ENCODE peak calls at places on chromosomes 7 and 10, in eight cellular contexts. One of them, this sample, is unnamed.

GRCh38 chr7:139853576-139854511 is 24.8 kb downstream of the TBXAS1 start:
- DNase-seq in heart right ventricle: no peak
- DNase-seq in left ventricle myocardium inferior: no peak
- DNase-seq in dorsolateral prefrontal cortex: no peak
- DNase-seq in Peyer's patch: no peak
- DNase-seq in HepG2: no peak
- DNase-seq in IMR-90: peak
- DNase-seq in naive thymus-derived CD4-positive, alpha-beta T cell: no peak
- DNase-seq in this sample: no peak

GRCh38 chr7:119578116-119578515 is 694.9 kb upstream of the KCND2 start:
- DNase-seq in heart right ventricle: no peak
- DNase-seq in left ventricle myocardium inferior: no peak
- DNase-seq in dorsolateral prefrontal cortex: no peak
- DNase-seq in Peyer's patch: no peak
- DNase-seq in HepG2: no peak
- DNase-seq in IMR-90: no peak
- DNase-seq in naive thymus-derived CD4-positive, alpha-beta T cell: no peak
- DNase-seq in this sample: no peak

GRCh38 chr10:16242446-16242845 is 194.4 kb upstream of the PTER start:
- DNase-seq in heart right ventricle: no peak
- DNase-seq in left ventricle myocardium inferior: no peak
- DNase-seq in dorsolateral prefrontal cortex: no peak
- DNase-seq in Peyer's patch: no peak
- DNase-seq in HepG2: no peak
- DNase-seq in IMR-90: no peak
- DNase-seq in naive thymus-derived CD4-positive, alpha-beta T cell: no peak
- DNase-seq in this sample: no peak

GRCh38 chr7:12137283-12137682 is 73.8 kb upstream of the TMEM106B start:
- DNase-seq in heart right ventricle: no peak
- DNase-seq in left ventricle myocardium inferior: no peak
- DNase-seq in dorsolateral prefrontal cortex: no peak
- DNase-seq in Peyer's patch: no peak
- DNase-seq in HepG2: no peak
- DNase-seq in IMR-90: no peak
- DNase-seq in naive thymus-derived CD4-positive, alpha-beta T cell: no peak
- DNase-seq in this sample: no peak

GRCh38 chr7:30134523-30135270 is at the start of gene MTURN:
- DNase-seq in heart right ventricle: peak
- DNase-seq in left ventricle myocardium inferior: peak
- DNase-seq in dorsolateral prefrontal cortex: peak
- DNase-seq in Peyer's patch: peak
- DNase-seq in HepG2: peak
- DNase-seq in IMR-90: peak
- DNase-seq in naive thymus-derived CD4-positive, alpha-beta T cell: peak
- DNase-seq in this sample: peak

GRCh38 chr10:131700032-131700431 is 200.8 kb upstream of the PPP2R2D start:
- DNase-seq in heart right ventricle: no peak
- DNase-seq in left ventricle myocardium inferior: no peak
- DNase-seq in dorsolateral prefrontal cortex: no peak
- DNase-seq in Peyer's patch: no peak
- DNase-seq in HepG2: no peak
- DNase-seq in IMR-90: no peak
- DNase-seq in naive thymus-derived CD4-positive, alpha-beta T cell: no peak
- DNase-seq in this sample: no peak

GRCh38 chr7:154916381-154917213 is 86.3 kb downstream of the PAXIP1 start:
- DNase-seq in heart right ventricle: no peak
- DNase-seq in left ventricle myocardium inferior: no peak
- DNase-seq in dorsolateral prefrontal cortex: no peak
- DNase-seq in Peyer's patch: no peak
- DNase-seq in HepG2: no peak
- DNase-seq in IMR-90: no peak
- DNase-seq in naive thymus-derived CD4-positive, alpha-beta T cell: no peak
- DNase-seq in this sample: no peak

GRCh38 chr7:113891828-113892227 is 27.0 kb downstream of the PPP1R3A start:
- DNase-seq in heart right ventricle: no peak
- DNase-seq in left ventricle myocardium inferior: no peak
- DNase-seq in dorsolateral prefrontal cortex: no peak
- DNase-seq in Peyer's patch: no peak
- DNase-seq in HepG2: no peak
- DNase-seq in IMR-90: peak
- DNase-seq in naive thymus-derived CD4-positive, alpha-beta T cell: no peak
- DNase-seq in this sample: no peak

GRCh38 chr7:138072726-138073125 is 3.5 kb upstream of the AKR1D1 start:
- DNase-seq in heart right ventricle: no peak
- DNase-seq in left ventricle myocardium inferior: no peak
- DNase-seq in dorsolateral prefrontal cortex: no peak
- DNase-seq in Peyer's patch: no peak
- DNase-seq in HepG2: no peak
- DNase-seq in IMR-90: no peak
- DNase-seq in naive thymus-derived CD4-positive, alpha-beta T cell: no peak
- DNase-seq in this sample: no peak

GRCh38 chr7:22890773-22891172 is 68.1 kb upstream of the TOMM7 start:
- DNase-seq in heart right ventricle: no peak
- DNase-seq in left ventricle myocardium inferior: no peak
- DNase-seq in dorsolateral prefrontal cortex: no peak
- DNase-seq in Peyer's patch: no peak
- DNase-seq in HepG2: no peak
- DNase-seq in IMR-90: no peak
- DNase-seq in naive thymus-derived CD4-positive, alpha-beta T cell: no peak
- DNase-seq in this sample: no peak

GRCh38 chr7:38232475-38233366 is 40.7 kb downstream of the TARP start:
- DNase-seq in heart right ventricle: no peak
- DNase-seq in left ventricle myocardium inferior: no peak
- DNase-seq in dorsolateral prefrontal cortex: no peak
- DNase-seq in Peyer's patch: peak
- DNase-seq in HepG2: no peak
- DNase-seq in IMR-90: peak
- DNase-seq in naive thymus-derived CD4-positive, alpha-beta T cell: peak
- DNase-seq in this sample: peak

GRCh38 chr10:98446121-98446655 is 547 bp downstream of the HPS1 start:
- DNase-seq in heart right ventricle: peak
- DNase-seq in left ventricle myocardium inferior: no peak
- DNase-seq in dorsolateral prefrontal cortex: no peak
- DNase-seq in Peyer's patch: no peak
- DNase-seq in HepG2: no peak
- DNase-seq in IMR-90: peak
- DNase-seq in naive thymus-derived CD4-positive, alpha-beta T cell: no peak
- DNase-seq in this sample: no peak

GRCh38 chr7:104089622-104090021 is 100.2 kb upstream of the RELN start:
- DNase-seq in heart right ventricle: no peak
- DNase-seq in left ventricle myocardium inferior: no peak
- DNase-seq in dorsolateral prefrontal cortex: no peak
- DNase-seq in Peyer's patch: no peak
- DNase-seq in HepG2: no peak
- DNase-seq in IMR-90: no peak
- DNase-seq in naive thymus-derived CD4-positive, alpha-beta T cell: no peak
- DNase-seq in this sample: no peak

GRCh38 chr7:50396856-50397255 is 53.3 kb downstream of the FIGNL1 start:
- DNase-seq in heart right ventricle: no peak
- DNase-seq in left ventricle myocardium inferior: no peak
- DNase-seq in dorsolateral prefrontal cortex: no peak
- DNase-seq in Peyer's patch: no peak
- DNase-seq in HepG2: no peak
- DNase-seq in IMR-90: no peak
- DNase-seq in naive thymus-derived CD4-positive, alpha-beta T cell: no peak
- DNase-seq in this sample: peak

GRCh38 chr10:128124813-128125403 is 1.3 kb downstream of the MKI67 start:
- DNase-seq in heart right ventricle: no peak
- DNase-seq in left ventricle myocardium inferior: no peak
- DNase-seq in dorsolateral prefrontal cortex: no peak
- DNase-seq in Peyer's patch: no peak
- DNase-seq in HepG2: no peak
- DNase-seq in IMR-90: no peak
- DNase-seq in naive thymus-derived CD4-positive, alpha-beta T cell: no peak
- DNase-seq in this sample: no peak
- H3K4me3 ChIP-seq in heart right ventricle: peak
- H3K4me3 ChIP-seq in left ventricle myocardium inferior: peak
- H3K4me3 ChIP-seq in dorsolateral prefrontal cortex: no peak
- H3K4me3 ChIP-seq in Peyer's patch: peak
- H3K4me3 ChIP-seq in HepG2: peak
- H3K4me3 ChIP-seq in IMR-90: peak
- H3K4me3 ChIP-seq in naive thymus-derived CD4-positive, alpha-beta T cell: peak
- H3K4me3 ChIP-seq in this sample: peak

GRCh38 chr7:78018541-78019456 is 220.2 kb downstream of the PHTF2 start:
- DNase-seq in heart right ventricle: peak
- DNase-seq in left ventricle myocardium inferior: peak
- DNase-seq in dorsolateral prefrontal cortex: no peak
- DNase-seq in Peyer's patch: peak
- DNase-seq in HepG2: no peak
- DNase-seq in IMR-90: peak
- DNase-seq in naive thymus-derived CD4-positive, alpha-beta T cell: no peak
- DNase-seq in this sample: peak
- H3K27ac ChIP-seq in heart right ventricle: peak
- H3K27ac ChIP-seq in left ventricle myocardium inferior: peak
- H3K27ac ChIP-seq in dorsolateral prefrontal cortex: peak
- H3K27ac ChIP-seq in Peyer's patch: peak
- H3K27ac ChIP-seq in HepG2: no peak
- H3K27ac ChIP-seq in IMR-90: peak
- H3K27ac ChIP-seq in naive thymus-derived CD4-positive, alpha-beta T cell: no peak
- H3K27ac ChIP-seq in this sample: no peak

DNA sequence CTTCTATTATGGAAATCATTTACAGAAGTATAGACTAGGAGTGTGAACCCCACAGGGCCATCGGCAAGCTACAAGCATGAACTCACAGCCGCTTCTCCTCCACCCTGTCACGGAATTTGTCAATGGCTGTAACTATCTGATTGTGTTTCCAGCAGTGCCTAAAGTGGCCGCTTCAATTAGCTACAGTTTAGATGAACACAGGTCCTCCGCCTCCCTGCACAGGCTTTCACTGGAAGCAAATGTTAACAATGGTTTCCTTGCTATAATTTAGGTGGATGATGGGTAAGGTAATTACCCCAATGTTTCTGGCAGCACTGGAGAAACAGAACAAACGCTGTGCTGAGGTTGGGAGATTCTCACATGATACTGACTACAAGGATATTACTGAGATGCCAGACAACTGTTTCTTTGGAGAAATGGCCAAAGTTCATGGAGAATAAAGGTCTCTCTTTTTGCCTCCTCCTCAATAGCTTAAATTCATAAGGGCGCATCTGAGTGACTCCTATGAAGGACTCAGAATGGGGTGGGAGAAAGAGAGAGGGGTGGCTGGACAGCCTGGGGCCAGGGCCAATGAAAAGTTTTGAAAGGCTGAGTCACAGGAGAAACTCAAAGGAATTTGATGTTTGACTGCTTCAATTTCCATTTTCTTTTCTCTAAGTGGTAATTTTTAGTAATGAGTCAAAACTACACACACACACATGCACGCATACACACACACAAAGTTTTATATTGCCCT is 78.9 kb downstream of the SVIL start:
- DNase-seq in heart right ventricle: no peak
- DNase-seq in left ventricle myocardium inferior: no peak
- DNase-seq in dorsolateral prefrontal cortex: no peak
- DNase-seq in Peyer's patch: no peak
- DNase-seq in HepG2: no peak
- DNase-seq in IMR-90: peak
- DNase-seq in naive thymus-derived CD4-positive, alpha-beta T cell: no peak
- DNase-seq in this sample: no peak
- H3K4me3 ChIP-seq in heart right ventricle: no peak
- H3K4me3 ChIP-seq in left ventricle myocardium inferior: no peak
- H3K4me3 ChIP-seq in dorsolateral prefrontal cortex: no peak
- H3K4me3 ChIP-seq in Peyer's patch: no peak
- H3K4me3 ChIP-seq in HepG2: no peak
- H3K4me3 ChIP-seq in IMR-90: no peak
- H3K4me3 ChIP-seq in naive thymus-derived CD4-positive, alpha-beta T cell: no peak
- H3K4me3 ChIP-seq in this sample: no peak

DNA sequence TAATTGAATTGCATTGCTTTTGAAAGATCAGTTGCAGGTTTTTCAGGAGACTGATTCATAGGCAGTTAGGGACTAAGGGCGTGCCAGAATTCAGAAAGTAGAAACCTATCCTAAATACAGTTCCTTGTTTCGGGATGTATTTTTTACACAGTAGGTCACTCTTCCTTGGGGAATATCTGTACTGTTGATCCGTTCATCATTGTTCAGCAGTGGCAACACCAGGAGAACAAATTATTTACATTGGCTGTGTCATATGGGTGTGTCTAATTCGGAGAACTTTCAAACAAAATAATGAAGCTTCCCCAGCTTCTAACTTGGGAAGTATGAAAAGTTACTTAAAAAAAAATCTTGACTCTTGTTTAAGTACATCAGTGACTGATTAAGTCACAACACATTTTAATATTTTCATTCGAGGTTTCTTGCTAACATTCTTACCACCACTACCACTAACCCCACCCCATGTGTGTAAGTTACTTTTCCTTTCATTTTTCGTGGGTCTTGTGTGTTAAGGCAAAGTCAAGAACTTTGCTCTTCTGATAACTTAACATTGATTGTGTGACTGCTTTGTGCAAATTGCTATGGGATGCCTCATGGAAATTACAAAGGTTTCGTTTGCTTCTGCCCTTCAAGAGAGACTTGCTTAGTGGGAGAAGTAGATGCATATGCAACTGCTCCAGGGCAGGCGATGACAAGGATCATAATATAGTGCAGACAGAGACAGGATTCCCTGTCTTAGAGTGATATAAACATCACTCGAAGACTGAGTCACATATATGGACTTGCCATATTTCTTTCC is 43.8 kb upstream of the RPA3 start:
- DNase-seq in heart right ventricle: no peak
- DNase-seq in left ventricle myocardium inferior: no peak
- DNase-seq in dorsolateral prefrontal cortex: no peak
- DNase-seq in Peyer's patch: no peak
- DNase-seq in HepG2: no peak
- DNase-seq in IMR-90: peak
- DNase-seq in naive thymus-derived CD4-positive, alpha-beta T cell: peak
- DNase-seq in this sample: peak
- H3K27ac ChIP-seq in heart right ventricle: peak
- H3K27ac ChIP-seq in left ventricle myocardium inferior: peak
- H3K27ac ChIP-seq in dorsolateral prefrontal cortex: no peak
- H3K27ac ChIP-seq in Peyer's patch: peak
- H3K27ac ChIP-seq in HepG2: no peak
- H3K27ac ChIP-seq in IMR-90: peak
- H3K27ac ChIP-seq in naive thymus-derived CD4-positive, alpha-beta T cell: peak
- H3K27ac ChIP-seq in this sample: peak